ENCODE peak calls at places on chromosomes 2 and 18, in nine cellular contexts. C is astrocyte; Z is tibial nerve; L is CD8-positive, alpha-beta T cell; O is lung; I is left ventricle myocardium inferior; Y is cardiac muscle cell; X is lower lobe of right lung; A is Caco-2. D is an unnamed sample.
A peak's percentile ranks its signal among the peaks of the same experiment; 100 is the strongest.

GRCh38 chr18:631560-631959 is 25.9 kb upstream of the TYMS start:
- DNase-seq in L (no peak), C (no peak), Y (no peak), X (no peak), A (no peak), Z (no peak), O (no peak), I (no peak), D (no peak)

GRCh38 chr2:110837421-110838409 is 105.3 kb downstream of the ACOXL start:
- DNase-seq in A (no peak), O (no peak), C (no peak), Z (no peak), I (no peak), X (no peak), Y (no peak), L (no peak), D (no peak)

GRCh38 chr2:85355073-85355410 is 473 bp downstream of the ELMOD3 start:
- DNase-seq in C (no peak), Y (peak; percentile 5), X (no peak), I (no peak), L (no peak), A (no peak), Z (no peak), O (no peak), D (no peak)

GRCh38 chr2:126368778-126369177 is 287.2 kb upstream of the GYPC start:
- DNase-seq in A (no peak), L (no peak), Y (no peak), Z (no peak), O (no peak), X (no peak), C (no peak), I (no peak), D (no peak)

GRCh38 chr2:219911541-219911940 is 284.1 kb downstream of the SLC4A3 start:
- DNase-seq in A (no peak), O (no peak), I (no peak), X (no peak), Z (no peak), L (no peak), Y (peak; percentile 2), C (peak; percentile 25), D (no peak)

GRCh38 chr2:15799432-15799827 is 140.9 kb upstream of the MYCN start:
- DNase-seq in Z (no peak), I (no peak), X (no peak), C (no peak), A (no peak), O (no peak), Y (no peak), L (no peak), D (no peak)

GRCh38 chr2:162343492-162343823 is 474 bp upstream of the GCA start:
- DNase-seq in O (no peak), X (no peak), Y (no peak), C (no peak), A (no peak), Z (no peak), L (no peak), I (no peak), D (no peak)

GRCh38 chr2:85710687-85711577 is 16.8 kb downstream of the GNLY start:
- DNase-seq in C (peak; percentile 42), L (no peak), X (peak; percentile 95), Z (no peak), A (no peak), Y (peak; percentile 65), O (peak; percentile 97), I (peak; percentile 62), D (no peak)

GRCh38 chr2:122062506-122062905 is 307.1 kb downstream of the TSN start:
- DNase-seq in A (no peak), Z (no peak), X (no peak), C (no peak), O (no peak), I (no peak), L (no peak), Y (no peak), D (no peak)

GRCh38 chr2:223093436-223093839 is 41.4 kb downstream of the KCNE4 start:
- DNase-seq in X (no peak), C (peak; percentile 89), I (peak; percentile 70), O (no peak), Y (peak; percentile 73), Z (peak; percentile 61), L (no peak), A (no peak), D (no peak)

GRCh38 chr2:7555260-7555659 is 638.0 kb downstream of the RNF144A start:
- DNase-seq in O (no peak), X (no peak), I (no peak), Z (no peak), Y (no peak), L (no peak), C (no peak), A (no peak), D (no peak)

GRCh38 chr18:51083398-51083797 is 53.4 kb downstream of the SMAD4 start:
- DNase-seq in Y (no peak), Z (no peak), I (no peak), X (no peak), L (no peak), C (no peak), O (no peak), A (no peak), D (no peak)

GRCh38 chr2:112700004-112700667 is 20.7 kb upstream of the NT5DC4 start:
- DNase-seq in Z (no peak), I (no peak), X (no peak), A (no peak), L (no peak), Y (no peak), C (no peak), O (no peak), D (no peak)

GRCh38 chr2:234792566-234792965 is 159.3 kb upstream of the SH3BP4 start:
- DNase-seq in O (no peak), L (no peak), C (peak; percentile 95), A (no peak), Z (no peak), X (no peak), Y (no peak), I (no peak), D (no peak)

GRCh38 chr2:240983361-240983995 is 14.9 kb upstream of the SNED1 start:
- DNase-seq in X (peak; percentile 65), I (peak; percentile 25), A (peak; percentile 50), Y (peak; percentile 54), L (peak; percentile 46), Z (peak; percentile 12), O (no peak), C (peak; percentile 41), D (peak; percentile 73)

GRCh38 chr2:71780162-71780561 is 326.8 kb downstream of the DYSF start:
- DNase-seq in Y (no peak), C (no peak), X (no peak), L (no peak), I (no peak), A (no peak), Z (no peak), O (no peak), D (no peak)

GRCh38 chr2:29662841-29663240 is 258.5 kb downstream of the ALK start:
- DNase-seq in I (no peak), L (no peak), C (peak; percentile 5), Z (no peak), O (no peak), X (no peak), Y (no peak), A (no peak), D (no peak)

GRCh38 chr2:26631815-26632214 is 9.4 kb downstream of the CIB4 start:
- DNase-seq in I (no peak), Z (no peak), L (no peak), X (peak; percentile 24), O (no peak), C (no peak), Y (no peak), A (no peak), D (no peak)

GRCh38 chr2:140276661-140277060 is 1496.5 kb upstream of the NXPH2 start:
- DNase-seq in Z (no peak), C (no peak), L (no peak), O (no peak), A (no peak), Y (no peak), X (no peak), I (no peak), D (no peak)

GRCh38 chr2:156118753-156119416 is 213.6 kb downstream of the NR4A2 start:
- DNase-seq in X (no peak), L (no peak), Z (no peak), C (no peak), A (no peak), I (no peak), O (no peak), Y (no peak), D (no peak)
- H3K4me3 ChIP-seq in X (no peak overlapping the region), L (no peak overlapping the region), Z (no peak overlapping the region), C (no peak overlapping the region), A (no peak overlapping the region), I (no peak overlapping the region), O (no peak overlapping the region), Y (no peak overlapping the region), D (no peak overlapping the region)

GRCh38 chr2:239666855-239667376 is 266.1 kb upstream of the HDAC4 start:
- DNase-seq in L (no peak), A (no peak), O (no peak), Z (no peak), C (no peak), X (no peak), Y (no peak), I (no peak), D (no peak)
- H3K27me3 ChIP-seq in L (peaks cover 4% of the 10 kb centered on the region), A (no peaks in the 10 kb centered on the region), O (no peaks in the 10 kb centered on the region), Z (peaks cover 5% of the 10 kb centered on the region), C (no peaks in the 10 kb centered on the region), X (peaks cover 2% of the 10 kb centered on the region), Y (no peaks in the 10 kb centered on the region), I (peaks cover 57% of the 10 kb centered on the region), D (no peaks in the 10 kb centered on the region)

GRCh38 chr18:76920974-76921373 is 98.6 kb downstream of the ZNF236 start:
- DNase-seq in A (no peak), Y (no peak), C (no peak), L (no peak), I (no peak), O (no peak), Z (no peak), X (no peak), D (no peak)

GRCh38 chr18:76923485-76924085 is 101.2 kb downstream of the ZNF236 start:
- DNase-seq in A (peak; percentile 39), Z (no peak), C (no peak), L (no peak), Y (peak; percentile 19), I (no peak), O (no peak), X (no peak), D (no peak)

GRCh38 chr18:76927216-76927725 is 104.9 kb downstream of the ZNF236 start:
- DNase-seq in O (no peak), L (no peak), A (no peak), Y (no peak), I (no peak), C (no peak), Z (no peak), X (no peak), D (no peak)

DNA sequence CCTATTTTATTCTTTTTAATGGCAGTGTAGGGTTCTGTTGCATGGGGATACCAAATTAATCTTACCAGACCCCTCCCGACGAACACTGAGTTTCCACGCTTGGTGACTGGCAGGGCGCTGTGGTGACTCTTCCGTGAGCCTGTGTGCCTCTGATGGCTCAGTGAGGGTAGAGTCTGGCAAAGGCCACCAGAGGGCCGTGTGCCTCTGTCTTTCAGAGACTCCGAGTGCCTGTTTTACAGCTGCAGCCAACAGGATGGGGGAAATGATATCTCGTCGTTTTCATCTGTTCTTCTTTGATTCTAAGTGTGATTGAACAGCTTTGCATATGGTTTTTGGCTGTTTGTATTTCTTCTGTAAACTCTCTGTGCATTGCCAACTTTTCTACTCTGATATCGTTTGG is 99.8 kb downstream of the ZNF236 start:
- DNase-seq in L (peak; percentile 51), O (peak; percentile 35), I (no peak), C (peak; percentile 8), A (peak; percentile 23), Z (peak; percentile 25), Y (peak; percentile 62), X (no peak), D (no peak)
- TF ChIP-seq CTCF in L (peak; percentile 66), O (peak; percentile 41), I (peak; percentile 64), C (peak; percentile 64), A (no peak), Z (peak; percentile 69), Y (peak; percentile 71), X (peak; percentile 62), D (peak; percentile 78)

GRCh38 chr2:136131484-136131960 is 13.6 kb upstream of the CXCR4 start:
- DNase-seq in X (no peak), Z (no peak), L (peak; percentile 55), I (no peak), A (no peak), C (no peak), Y (no peak), O (no peak), D (peak; percentile 41)
- H3K4me3 ChIP-seq in X (no peak overlapping the region), Z (no peak overlapping the region), L (peak overlapping the region; percentile 46), I (no peak overlapping the region), A (no peak overlapping the region), C (no peak overlapping the region), Y (no peak overlapping the region), O (no peak overlapping the region), D (peak overlapping the region; percentile 10)